ENCODE peak calls at places on chromosomes 5 and 9, in ten cellular contexts. W, J, L, R, D, Y, E, H, Q and S are unnamed samples.

GRCh38 chr5:147081256-147081872 is 153.5 kb upstream of the STK32A start:
- DNase-seq in W (no peak), J (peak), L (peak), R (no peak), D (no peak), Y (no peak), E (no peak), H (peak), Q (no peak), S (no peak)

GRCh38 chr9:1939926-1940368 is 75.2 kb upstream of the SMARCA2 start:
- DNase-seq in W (peak), J (no peak), L (peak), R (peak), D (peak), Y (no peak), E (peak), H (no peak), Q (peak), S (peak)

GRCh38 chr5:78809444-78809843 is 160.9 kb upstream of the LHFPL2 start:
- DNase-seq in W (no peak), J (no peak), L (no peak), R (no peak), D (peak), Y (no peak), E (no peak), H (no peak), Q (no peak), S (no peak)

GRCh38 chr9:14480561-14480960 is 166.6 kb upstream of the NFIB start:
- DNase-seq in W (peak), J (no peak), L (no peak), R (no peak), D (no peak), Y (no peak), E (no peak), H (no peak), Q (no peak), S (no peak)

GRCh38 chr9:134984372-134985240 is 66.9 kb upstream of the FCN1 start:
- DNase-seq in W (no peak), J (no peak), L (no peak), R (no peak), D (peak), Y (no peak), E (no peak), H (no peak), Q (no peak), S (no peak)

GRCh38 chr5:157456301-157456700 is 3.7 kb upstream of the NIPAL4 start:
- DNase-seq in W (no peak), J (no peak), L (no peak), R (no peak), D (no peak), Y (no peak), E (no peak), H (no peak), Q (no peak), S (no peak)

GRCh38 chr9:115158666-115159481 is 40.9 kb upstream of the TNC start:
- DNase-seq in W (no peak), J (no peak), L (no peak), R (peak), D (peak), Y (peak), E (no peak), H (peak), Q (no peak), S (peak)

GRCh38 chr9:32345243-32345642 is 39.2 kb upstream of the ACO1 start:
- DNase-seq in W (peak), J (no peak), L (no peak), R (no peak), D (no peak), Y (no peak), E (no peak), H (no peak), Q (no peak), S (no peak)

GRCh38 chr5:6495433-6496206 is 47.0 kb downstream of the UBE2QL1 start:
- DNase-seq in W (no peak), J (no peak), L (no peak), R (no peak), D (no peak), Y (no peak), E (no peak), H (no peak), Q (no peak), S (no peak)

GRCh38 chr9:78971505-78971904 is 600.3 kb upstream of the TLE4 start:
- DNase-seq in W (peak), J (no peak), L (no peak), R (no peak), D (no peak), Y (no peak), E (no peak), H (no peak), Q (no peak), S (no peak)

GRCh38 chr9:120713257-120714087 is 798 bp downstream of the MEGF9 start:
- DNase-seq in W (no peak), J (no peak), L (peak), R (no peak), D (peak), Y (peak), E (no peak), H (no peak), Q (peak), S (peak)

GRCh38 chr5:64742821-64743220 is 25.7 kb downstream of the SREK1IP1 start:
- DNase-seq in W (no peak), J (no peak), L (no peak), R (peak), D (no peak), Y (peak), E (no peak), H (no peak), Q (no peak), S (peak)

GRCh38 chr5:35741126-35741711 is 115.5 kb upstream of the IL7R start:
- DNase-seq in W (no peak), J (no peak), L (no peak), R (peak), D (no peak), Y (no peak), E (no peak), H (no peak), Q (no peak), S (peak)

GRCh38 chr5:146630467-146630866 is 114.5 kb upstream of the GPR151 start:
- DNase-seq in W (no peak), J (no peak), L (no peak), R (no peak), D (no peak), Y (no peak), E (no peak), H (no peak), Q (no peak), S (no peak)

GRCh38 chr5:110865400-110866094 is 126.7 kb downstream of the SLC25A46 start:
- DNase-seq in W (peak), J (peak), L (peak), R (peak), D (peak), Y (peak), E (peak), H (peak), Q (peak), S (peak)

GRCh38 chr5:140317859-140318258 is 15.0 kb upstream of the PFDN1 start:
- DNase-seq in W (no peak), J (no peak), L (no peak), R (peak), D (no peak), Y (peak), E (no peak), H (peak), Q (no peak), S (peak)

GRCh38 chr9:122051401-122052346 is 41.4 kb downstream of the TTLL11 start:
- DNase-seq in W (no peak), J (no peak), L (no peak), R (peak), D (no peak), Y (peak), E (no peak), H (peak), Q (no peak), S (peak)

GRCh38 chr5:67774153-67774552 is 441.4 kb upstream of the PIK3R1 start:
- DNase-seq in W (no peak), J (no peak), L (no peak), R (no peak), D (no peak), Y (peak), E (no peak), H (peak), Q (no peak), S (peak)

GRCh38 chr5:14699807-14700400 is 35.4 kb downstream of the OTULIN start:
- DNase-seq in W (no peak), J (no peak), L (no peak), R (no peak), D (no peak), Y (no peak), E (no peak), H (no peak), Q (no peak), S (no peak)

GRCh38 chr9:131815971-131816873 is 76.3 kb upstream of the RAPGEF1 start:
- DNase-seq in W (no peak), J (no peak), L (no peak), R (no peak), D (no peak), Y (no peak), E (no peak), H (no peak), Q (no peak), S (peak)
- H3K9ac ChIP-seq in W (no peak), J (no peak), L (no peak), R (no peak), D (no peak), Y (no peak), E (no peak), H (no peak), Q (no peak), S (no peak)

DNA sequence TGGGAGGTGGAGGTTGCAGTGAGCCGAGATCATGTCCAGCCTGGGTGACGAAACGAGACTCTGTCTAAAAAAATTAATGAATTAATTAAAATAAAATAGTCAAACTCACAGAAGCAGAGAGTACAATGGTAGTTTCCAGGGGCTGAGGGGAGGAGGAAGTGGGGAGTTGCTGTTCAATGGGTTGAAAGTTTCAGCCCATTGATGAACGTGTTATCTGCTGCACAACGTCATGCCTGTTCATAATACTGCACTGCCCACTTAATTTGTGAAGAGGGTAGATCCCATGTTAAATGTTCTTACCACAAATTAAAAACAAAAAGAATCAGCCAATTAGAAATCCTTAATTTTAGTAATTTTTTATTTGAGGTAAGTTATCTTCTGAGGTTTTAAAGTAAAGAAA is 16.4 kb upstream of the RUFY1 start:
- DNase-seq in W (no peak), J (no peak), L (no peak), R (no peak), D (no peak), Y (no peak), E (no peak), H (no peak), Q (no peak), S (no peak)
- H3K9ac ChIP-seq in W (no peak), J (no peak), L (no peak), R (no peak), D (no peak), Y (no peak), E (no peak), H (no peak), Q (no peak), S (no peak)

GRCh38 chr9:129631673-129632129 is 5.7 kb downstream of the NTMT1 start:
- DNase-seq in W (no peak), J (no peak), L (no peak), R (no peak), D (no peak), Y (no peak), E (no peak), H (no peak), Q (no peak), S (no peak)
- H3K9ac ChIP-seq in W (no peak), J (no peak), L (no peak), R (no peak), D (no peak), Y (no peak), E (no peak), H (no peak), Q (no peak), S (no peak)

GRCh38 chr9:130144703-130145102 is 27.5 kb upstream of the NCS1 start:
- DNase-seq in W (no peak), J (no peak), L (no peak), R (no peak), D (no peak), Y (no peak), E (no peak), H (no peak), Q (no peak), S (no peak)

GRCh38 chr9:130147215-130147614 is 25.0 kb upstream of the NCS1 start:
- DNase-seq in W (no peak), J (no peak), L (no peak), R (no peak), D (no peak), Y (no peak), E (no peak), H (no peak), Q (no peak), S (no peak)

GRCh38 chr9:130142635-130143034 is 29.6 kb upstream of the NCS1 start:
- DNase-seq in W (no peak), J (no peak), L (peak), R (no peak), D (no peak), Y (no peak), E (no peak), H (no peak), Q (no peak), S (no peak)

GRCh38 chr9:130143279-130143893 is 28.8 kb upstream of the NCS1 start:
- DNase-seq in W (no peak), J (no peak), L (no peak), R (no peak), D (no peak), Y (no peak), E (no peak), H (no peak), Q (no peak), S (peak)

GRCh38 chr9:130143974-130144373 is 28.2 kb upstream of the NCS1 start:
- DNase-seq in W (no peak), J (no peak), L (peak), R (peak), D (no peak), Y (no peak), E (no peak), H (peak), Q (no peak), S (peak)
- H3K9ac ChIP-seq in W (no peak), J (no peak), L (no peak), R (no peak), D (peak), Y (no peak), E (no peak), H (no peak), Q (no peak), S (no peak)

GRCh38 chr5:125870271-125870670 is 552.9 kb upstream of the GRAMD2B start:
- DNase-seq in W (no peak), J (no peak), L (peak), R (peak), D (peak), Y (peak), E (no peak), H (peak), Q (no peak), S (peak)
- H3K9ac ChIP-seq in W (no peak), J (no peak), L (no peak), R (no peak), D (no peak), Y (no peak), E (no peak), H (no peak), Q (no peak), S (no peak)

DNA sequence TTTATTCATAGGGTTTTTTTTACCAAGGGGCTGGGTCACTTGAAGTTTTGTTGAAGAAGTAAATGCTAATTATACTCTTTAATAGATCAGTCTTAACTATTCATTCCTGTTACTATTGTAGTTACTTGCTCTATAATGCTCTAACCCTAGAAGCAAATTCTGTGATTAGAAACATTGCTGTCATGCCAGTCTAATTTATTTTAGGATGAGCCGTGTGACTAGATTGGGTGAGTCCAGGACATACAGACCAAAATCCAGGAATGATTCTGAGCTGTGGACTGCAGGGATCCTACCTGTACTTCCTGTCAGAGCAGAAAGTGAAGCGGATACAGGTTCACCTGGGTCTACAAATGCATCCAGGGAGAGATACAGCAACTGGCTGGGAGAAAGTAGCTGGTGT is 757 bp upstream of the CCDC192 start:
- DNase-seq in W (no peak), J (no peak), L (no peak), R (no peak), D (no peak), Y (no peak), E (no peak), H (no peak), Q (no peak), S (no peak)
- H3K9ac ChIP-seq in W (no peak), J (no peak), L (no peak), R (no peak), D (no peak), Y (no peak), E (no peak), H (no peak), Q (no peak), S (no peak)

DNA sequence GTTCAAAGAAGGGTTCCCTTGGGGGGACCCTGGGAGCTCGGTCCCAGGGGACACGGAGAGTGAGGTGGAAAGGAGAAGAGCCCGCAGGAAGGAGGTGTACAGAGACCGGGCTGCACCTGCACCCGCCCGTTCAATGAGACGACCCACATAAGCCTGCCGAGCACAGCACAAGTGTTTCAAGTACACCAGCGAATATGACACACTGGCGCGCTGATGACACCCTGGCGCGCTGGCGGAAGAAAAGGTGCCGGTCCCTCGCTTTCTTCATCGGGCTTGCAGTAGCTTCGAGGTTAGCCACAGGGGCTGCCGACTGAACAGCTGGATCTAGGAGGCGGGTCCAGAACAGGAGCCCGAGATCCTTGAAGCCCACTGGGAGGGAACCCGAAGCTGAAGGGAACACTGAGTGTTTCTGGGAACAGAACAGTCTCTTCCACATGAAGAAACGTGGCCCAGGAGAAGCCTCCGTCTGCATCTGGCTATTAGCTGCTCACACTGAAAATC is 1.4 kb downstream of the TBC1D9B start:
- DNase-seq in W (no peak), J (no peak), L (peak), R (no peak), D (no peak), Y (no peak), E (no peak), H (no peak), Q (no peak), S (no peak)
- H3K9ac ChIP-seq in W (peak), J (no peak), L (no peak), R (peak), D (peak), Y (peak), E (peak), H (peak), Q (no peak), S (peak)

GRCh38 chr5:134511796-134512660 is 13.4 kb upstream of the JADE2 start:
- DNase-seq in W (peak), J (no peak), L (peak), R (peak), D (no peak), Y (peak), E (no peak), H (peak), Q (no peak), S (peak)
- H3K9ac ChIP-seq in W (peak), J (peak), L (no peak), R (no peak), D (no peak), Y (peak), E (peak), H (no peak), Q (no peak), S (no peak)